ENCODE peak calls at places on chromosomes 5 and 9, in eight cellular contexts. Y, Q, Z, J, X, S, K and A are unnamed samples.

GRCh38 chr9:18474778-18475177 is 825 bp downstream of the ADAMTSL1 start:
- ATAC-seq in K (no peak), S (no peak), J (no peak), Y (no peak), Q (no peak), X (peak), Z (no peak), A (no peak)

GRCh38 chr9:27572566-27572917 is 739 bp downstream of the C9orf72 start:
- ATAC-seq in S (peak), Z (peak), X (peak), K (peak), J (peak), Q (peak), Y (peak), A (peak)

GRCh38 chr5:98474802-98475201 is 298.7 kb upstream of the RGMB start:
- ATAC-seq in J (no peak), Y (no peak), K (no peak), X (no peak), Q (no peak), S (no peak), Z (no peak), A (no peak)

GRCh38 chr9:95277509-95277908 is 40.0 kb downstream of the FANCC start:
- ATAC-seq in J (no peak), K (no peak), X (no peak), S (no peak), Q (no peak), Z (no peak), Y (no peak), A (no peak)

GRCh38 chr5:26003966-26004365 is 1034.4 kb downstream of the CDH9 start:
- ATAC-seq in Q (no peak), K (no peak), S (no peak), J (no peak), Z (no peak), Y (no peak), X (no peak), A (no peak)

GRCh38 chr9:122572456-122572855 is 10.7 kb downstream of the OR1L8 start:
- ATAC-seq in K (no peak), S (no peak), X (no peak), Y (no peak), Q (no peak), Z (no peak), J (no peak), A (no peak)

GRCh38 chr9:131950487-131950886 is 129.2 kb downstream of the MED27 start:
- ATAC-seq in Y (no peak), Q (no peak), Z (no peak), X (no peak), K (no peak), S (no peak), J (no peak), A (no peak)

GRCh38 chr9:22050924-22051323 is 41.8 kb upstream of the CDKN2B start:
- ATAC-seq in Y (no peak), J (no peak), K (no peak), X (no peak), Q (peak), S (no peak), Z (no peak), A (no peak)

GRCh38 chr5:80206282-80206681 is 49.6 kb downstream of the SERINC5 start:
- ATAC-seq in K (no peak), J (no peak), Z (no peak), X (no peak), Q (no peak), S (no peak), Y (no peak), A (no peak)

GRCh38 chr5:143197260-143197656 is 206.2 kb downstream of the NR3C1 start:
- ATAC-seq in Y (no peak), S (no peak), J (no peak), Z (no peak), X (no peak), Q (no peak), K (no peak), A (no peak)

GRCh38 chr9:2489838-2490314 is 131.7 kb upstream of the VLDLR start:
- ATAC-seq in Y (no peak), Q (no peak), Z (no peak), S (no peak), X (peak), K (no peak), J (no peak), A (no peak)

GRCh38 chr9:38713426-38713825 is 6.5 kb downstream of the FAM240B start:
- ATAC-seq in K (no peak), Q (no peak), S (no peak), Z (no peak), J (no peak), X (peak), Y (no peak), A (peak)

GRCh38 chr5:24141046-24141445 is 503.7 kb downstream of the CDH10 start:
- ATAC-seq in Q (no peak), S (no peak), K (no peak), Z (no peak), Y (no peak), J (no peak), X (no peak), A (no peak)

GRCh38 chr5:170327802-170328201 is 30.2 kb upstream of the LCP2 start:
- ATAC-seq in Q (no peak), X (no peak), J (no peak), Z (no peak), K (no peak), S (no peak), Y (no peak), A (no peak)

GRCh38 chr5:75363726-75364495 is 26.9 kb downstream of the HMGCR start:
- ATAC-seq in J (peak), S (peak), Q (no peak), K (peak), Z (peak), X (peak), Y (peak), A (peak)

GRCh38 chr9:124513374-124513994 is 6.3 kb upstream of the NR5A1 start:
- ATAC-seq in K (peak), Z (peak), S (peak), Y (peak), X (no peak), Q (peak), J (peak), A (no peak)

GRCh38 chr5:66515209-66515608 is 81.0 kb upstream of the MAST4 start:
- ATAC-seq in Q (no peak), K (no peak), Z (no peak), S (no peak), Y (no peak), J (no peak), X (no peak), A (no peak)

GRCh38 chr5:149581931-149582768 is 852 bp downstream of the ARHGEF37 start:
- ATAC-seq in J (peak), Y (peak), K (peak), X (peak), Z (peak), Q (no peak), S (peak), A (no peak)

DNA sequence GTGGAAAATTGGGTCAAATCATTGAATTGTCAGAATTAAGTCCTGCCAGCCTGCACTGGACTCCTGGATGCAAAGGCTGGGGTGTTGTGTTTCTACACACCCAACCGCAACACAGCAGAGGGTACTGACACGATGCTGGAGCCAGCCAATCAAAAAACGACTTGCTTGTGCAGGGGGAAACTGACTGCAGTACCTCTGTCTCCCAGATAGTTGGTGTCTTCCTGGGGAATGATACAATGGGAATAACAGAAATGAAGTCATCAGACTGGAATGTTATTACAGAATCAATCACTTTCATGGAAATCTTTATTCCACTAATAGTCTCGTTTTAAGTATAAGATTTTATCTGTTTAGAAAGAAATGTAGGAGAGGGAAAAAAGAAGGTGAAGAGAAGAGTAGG is 330.3 kb downstream of the MLLT3 start:
- ATAC-seq in Q (no peak), J (peak), S (peak), K (no peak), Z (peak), X (no peak), Y (no peak), A (no peak)
- TF ChIP-seq CTCF in Q (no peak), J (no peak), S (peak), K (no peak), Z (no peak), X (no peak), Y (no peak), A (no peak)

DNA sequence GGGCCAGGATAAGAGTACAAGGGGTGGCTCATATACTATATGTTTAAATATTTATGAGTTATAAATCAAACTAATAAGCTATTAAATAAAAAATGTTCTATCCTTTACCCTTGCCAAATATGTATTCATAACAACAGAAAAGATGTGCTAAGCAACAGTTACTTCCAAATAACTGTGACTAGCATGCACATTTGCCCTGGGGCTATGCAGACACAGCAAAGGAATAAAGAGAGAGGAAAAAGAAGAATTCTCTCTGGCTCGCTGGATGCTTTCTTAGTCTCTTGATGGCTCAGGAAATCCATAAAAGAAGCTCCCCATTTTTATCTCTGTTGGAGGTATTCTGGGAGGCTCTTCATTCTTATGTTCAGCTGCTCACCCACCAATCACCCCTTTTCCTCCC is 182.4 kb upstream of the ATP10B start:
- ATAC-seq in Q (no peak), Y (no peak), X (no peak), J (no peak), S (no peak), K (no peak), Z (no peak), A (no peak)
- TF ChIP-seq POLR2AphosphoS5 in Q (no peak), Y (no peak), X (no peak), J (no peak), S (no peak), K (no peak), Z (no peak), A (no peak)

GRCh38 chr9:13386935-13387667 is 107.6 kb upstream of the MPDZ start:
- ATAC-seq in J (no peak), Z (no peak), Y (no peak), Q (no peak), X (peak), S (no peak), K (no peak), A (peak)
- H3K27ac ChIP-seq in J (no peak), Z (no peak), Y (no peak), Q (no peak), X (peak), S (no peak), K (no peak), A (peak)

DNA sequence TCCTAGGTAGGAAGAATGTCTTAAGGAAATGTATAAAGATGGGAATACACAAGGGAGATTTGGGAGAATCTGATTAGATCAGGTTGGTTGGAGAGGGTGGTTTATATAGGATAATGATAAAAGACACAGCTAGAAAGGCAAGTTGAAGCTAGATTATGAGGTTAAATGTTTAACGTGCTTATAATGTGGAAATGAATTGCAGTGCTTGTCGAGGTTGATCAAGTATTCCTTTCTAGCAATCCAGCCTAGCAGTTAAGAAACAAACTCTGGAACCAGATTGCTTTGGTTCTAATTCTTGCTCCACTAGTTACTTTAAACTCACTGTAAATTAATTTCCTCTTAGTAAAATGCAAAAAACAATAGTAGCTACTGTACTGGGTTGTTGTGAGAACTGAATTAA is 76.5 kb downstream of the NIPBL start:
- ATAC-seq in Z (no peak), X (no peak), Y (no peak), K (no peak), S (no peak), Q (no peak), J (no peak), A (no peak)
- TF ChIP-seq CTCF in Z (no peak), X (no peak), Y (no peak), K (no peak), S (no peak), Q (no peak), J (no peak), A (no peak)